ENCODE peak calls at places on chromosome 13, in six cellular contexts. One of them, this sample, is unnamed.

GRCh38 chr13:83877901-83878300 is 4.4 kb downstream of the SLITRK1 start:
- DNase-seq in IMR-90: no peak
- DNase-seq in SK-N-SH: no peak
- DNase-seq in H1: no peak
- DNase-seq in GM12878: no peak
- DNase-seq in K562: no peak
- DNase-seq in this sample: no peak

GRCh38 chr13:114108141-114108761 is 24.2 kb downstream of the RASA3 start:
- DNase-seq in IMR-90: no peak
- DNase-seq in SK-N-SH: no peak
- DNase-seq in H1: no peak
- DNase-seq in GM12878: no peak
- DNase-seq in K562: no peak
- DNase-seq in this sample: no peak

GRCh38 chr13:30997697-30998547 is 65.5 kb downstream of the TEX26 start:
- DNase-seq in IMR-90: no peak
- DNase-seq in SK-N-SH: peak; percentile 55
- DNase-seq in H1: no peak
- DNase-seq in GM12878: no peak
- DNase-seq in K562: no peak
- DNase-seq in this sample: no peak

GRCh38 chr13:60431108-60431700 is 34.2 kb downstream of the TDRD3 start:
- DNase-seq in IMR-90: peak; percentile 72
- DNase-seq in SK-N-SH: peak; percentile 36
- DNase-seq in H1: no peak
- DNase-seq in GM12878: peak; percentile 61
- DNase-seq in K562: peak; percentile 18
- DNase-seq in this sample: peak; percentile 46

GRCh38 chr13:37884026-37884425 is 14.5 kb upstream of the TRPC4 start:
- DNase-seq in IMR-90: no peak
- DNase-seq in SK-N-SH: no peak
- DNase-seq in H1: no peak
- DNase-seq in GM12878: no peak
- DNase-seq in K562: no peak
- DNase-seq in this sample: no peak

GRCh38 chr13:65292488-65292901 is 1937.6 kb downstream of the PCDH9 start:
- DNase-seq in IMR-90: peak; percentile 86
- DNase-seq in SK-N-SH: peak; percentile 46
- DNase-seq in H1: no peak
- DNase-seq in GM12878: no peak
- DNase-seq in K562: no peak
- DNase-seq in this sample: no peak

GRCh38 chr13:51849145-51850101 is 4.4 kb upstream of the TMEM272 start:
- DNase-seq in IMR-90: peak; percentile 30
- DNase-seq in SK-N-SH: peak; percentile 74
- DNase-seq in H1: peak; percentile 90
- DNase-seq in GM12878: no peak
- DNase-seq in K562: peak; percentile 59
- DNase-seq in this sample: peak; percentile 24

GRCh38 chr13:30832845-30833332 is 73.2 kb upstream of the MEDAG start:
- DNase-seq in IMR-90: no peak
- DNase-seq in SK-N-SH: peak; percentile 82
- DNase-seq in H1: no peak
- DNase-seq in GM12878: no peak
- DNase-seq in K562: peak; percentile 19
- DNase-seq in this sample: peak; percentile 95

GRCh38 chr13:113126265-113127150 is 3.9 kb downstream of the F10 start:
- DNase-seq in IMR-90: no peak
- DNase-seq in SK-N-SH: no peak
- DNase-seq in H1: no peak
- DNase-seq in GM12878: no peak
- DNase-seq in K562: no peak
- DNase-seq in this sample: no peak

GRCh38 chr13:29845440-29846056 is 4.9 kb downstream of the UBL3 start:
- DNase-seq in IMR-90: peak; percentile 32
- DNase-seq in SK-N-SH: no peak
- DNase-seq in H1: no peak
- DNase-seq in GM12878: no peak
- DNase-seq in K562: no peak
- DNase-seq in this sample: no peak

GRCh38 chr13:42395066-42395821 is 123.3 kb downstream of the AKAP11 start:
- DNase-seq in IMR-90: no peak
- DNase-seq in SK-N-SH: no peak
- DNase-seq in H1: no peak
- DNase-seq in GM12878: no peak
- DNase-seq in K562: no peak
- DNase-seq in this sample: no peak

GRCh38 chr13:75771818-75772217 is 135.7 kb downstream of the LMO7 start:
- DNase-seq in IMR-90: peak; percentile 91
- DNase-seq in SK-N-SH: no peak
- DNase-seq in H1: no peak
- DNase-seq in GM12878: no peak
- DNase-seq in K562: no peak
- DNase-seq in this sample: peak; percentile 64

GRCh38 chr13:99374994-99375805 is 68.0 kb upstream of the GPR183 start:
- DNase-seq in IMR-90: no peak
- DNase-seq in SK-N-SH: no peak
- DNase-seq in H1: peak; percentile 43
- DNase-seq in GM12878: no peak
- DNase-seq in K562: no peak
- DNase-seq in this sample: no peak

GRCh38 chr13:41608779-41609178 is 151.4 kb downstream of the RGCC start:
- DNase-seq in IMR-90: peak; percentile 70
- DNase-seq in SK-N-SH: peak; percentile 29
- DNase-seq in H1: no peak
- DNase-seq in GM12878: no peak
- DNase-seq in K562: no peak
- DNase-seq in this sample: no peak

GRCh38 chr13:40776681-40777165 is 5.7 kb upstream of the MRPS31 start:
- DNase-seq in IMR-90: peak; percentile 55
- DNase-seq in SK-N-SH: no peak
- DNase-seq in H1: no peak
- DNase-seq in GM12878: no peak
- DNase-seq in K562: no peak
- DNase-seq in this sample: no peak

GRCh38 chr13:55583953-55584593 is 1556.6 kb upstream of the PRR20A start:
- DNase-seq in IMR-90: no peak
- DNase-seq in SK-N-SH: no peak
- DNase-seq in H1: no peak
- DNase-seq in GM12878: no peak
- DNase-seq in K562: no peak
- DNase-seq in this sample: no peak

GRCh38 chr13:42525035-42525504 is 48.9 kb upstream of the TNFSF11 start:
- DNase-seq in IMR-90: no peak
- DNase-seq in SK-N-SH: no peak
- DNase-seq in H1: no peak
- DNase-seq in GM12878: no peak
- DNase-seq in K562: no peak
- DNase-seq in this sample: no peak

GRCh38 chr13:99143904-99144303 is 56.8 kb upstream of the UBAC2 start:
- DNase-seq in IMR-90: no peak
- DNase-seq in SK-N-SH: no peak
- DNase-seq in H1: no peak
- DNase-seq in GM12878: no peak
- DNase-seq in K562: no peak
- DNase-seq in this sample: no peak

GRCh38 chr13:51782026-51782710 is 21.8 kb downstream of the DHRS12 start:
- DNase-seq in IMR-90: no peak
- DNase-seq in SK-N-SH: no peak
- DNase-seq in H1: no peak
- DNase-seq in GM12878: no peak
- DNase-seq in K562: no peak
- DNase-seq in this sample: no peak

GRCh38 chr13:30998548-30999140 is 66.2 kb downstream of the TEX26 start:
- DNase-seq in IMR-90: peak; percentile 73
- DNase-seq in SK-N-SH: peak; percentile 77
- DNase-seq in H1: no peak
- DNase-seq in GM12878: no peak
- DNase-seq in K562: no peak
- DNase-seq in this sample: no peak

GRCh38 chr13:111474136-111475002 is 153.9 kb downstream of the TEX29 start:
- DNase-seq in IMR-90: peak; percentile 35
- DNase-seq in SK-N-SH: peak; percentile 75
- DNase-seq in H1: peak; percentile 47
- DNase-seq in GM12878: no peak
- DNase-seq in K562: peak; percentile 57
- DNase-seq in this sample: peak; percentile 21

GRCh38 chr13:113121183-113121927 is 1.2 kb upstream of the F10 start:
- DNase-seq in IMR-90: no peak
- DNase-seq in SK-N-SH: no peak
- DNase-seq in H1: no peak
- DNase-seq in GM12878: no peak
- DNase-seq in K562: no peak
- DNase-seq in this sample: no peak

GRCh38 chr13:73268306-73268705 is 209.5 kb downstream of the KLF5 start:
- DNase-seq in IMR-90: peak; percentile 65
- DNase-seq in SK-N-SH: no peak
- DNase-seq in H1: no peak
- DNase-seq in GM12878: no peak
- DNase-seq in K562: no peak
- DNase-seq in this sample: no peak

GRCh38 chr13:52851153-52851962 is 2.9 kb upstream of the PCDH8 start:
- DNase-seq in IMR-90: no peak
- DNase-seq in SK-N-SH: peak; percentile 68
- DNase-seq in H1: peak; percentile 77
- DNase-seq in GM12878: peak; percentile 46
- DNase-seq in K562: no peak
- DNase-seq in this sample: no peak

GRCh38 chr13:98619556-98619955 is 42.6 kb upstream of the STK24 start:
- DNase-seq in IMR-90: no peak
- DNase-seq in SK-N-SH: no peak
- DNase-seq in H1: peak; percentile 7
- DNase-seq in GM12878: no peak
- DNase-seq in K562: no peak
- DNase-seq in this sample: no peak

GRCh38 chr13:73259061-73259908 is 200.5 kb downstream of the KLF5 start:
- DNase-seq in IMR-90: peak; percentile 12
- DNase-seq in SK-N-SH: no peak
- DNase-seq in H1: no peak
- DNase-seq in GM12878: no peak
- DNase-seq in K562: no peak
- DNase-seq in this sample: no peak

GRCh38 chr13:87344176-87344575 is 327.0 kb upstream of the SLITRK5 start:
- DNase-seq in IMR-90: no peak
- DNase-seq in SK-N-SH: no peak
- DNase-seq in H1: no peak
- DNase-seq in GM12878: no peak
- DNase-seq in K562: no peak
- DNase-seq in this sample: no peak

GRCh38 chr13:85725433-85725832 is 73.8 kb downstream of the SLITRK6 start:
- DNase-seq in IMR-90: no peak
- DNase-seq in SK-N-SH: no peak
- DNase-seq in H1: no peak
- DNase-seq in GM12878: no peak
- DNase-seq in K562: no peak
- DNase-seq in this sample: no peak

GRCh38 chr13:95784891-95785290 is 108.0 kb downstream of the DNAJC3 start:
- DNase-seq in IMR-90: peak; percentile 49
- DNase-seq in SK-N-SH: peak; percentile 26
- DNase-seq in H1: no peak
- DNase-seq in GM12878: no peak
- DNase-seq in K562: no peak
- DNase-seq in this sample: no peak

GRCh38 chr13:88937381-88937780 is 1266.2 kb downstream of the SLITRK5 start:
- DNase-seq in IMR-90: no peak
- DNase-seq in SK-N-SH: no peak
- DNase-seq in H1: no peak
- DNase-seq in GM12878: no peak
- DNase-seq in K562: no peak
- DNase-seq in this sample: no peak

DNA sequence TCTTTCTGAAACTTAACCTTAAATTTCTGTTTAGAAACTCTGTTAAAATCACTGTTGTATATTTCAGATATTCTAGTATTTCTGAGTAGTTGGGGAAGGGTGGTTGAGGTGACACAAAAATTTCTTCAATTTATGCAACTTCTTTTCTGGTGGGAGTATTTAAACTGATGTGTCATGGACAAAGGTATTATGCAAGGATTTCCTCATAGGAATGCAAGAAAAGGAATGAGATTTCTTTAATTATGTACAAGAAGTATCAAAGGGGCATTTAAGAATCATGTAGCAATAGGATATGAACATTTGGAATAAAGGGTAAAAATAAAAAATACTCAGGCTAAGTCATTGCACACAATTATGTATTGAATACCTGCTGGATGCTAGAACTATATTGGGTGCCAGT is 575.8 kb upstream of the KLF12 start:
- DNase-seq in IMR-90: peak; percentile 4
- DNase-seq in SK-N-SH: no peak
- DNase-seq in H1: no peak
- DNase-seq in GM12878: no peak
- DNase-seq in K562: no peak
- DNase-seq in this sample: no peak
- TF ChIP-seq RAD21 in IMR-90: no peak
- TF ChIP-seq RAD21 in SK-N-SH: no peak
- TF ChIP-seq RAD21 in H1: no peak
- TF ChIP-seq RAD21 in GM12878: no peak
- TF ChIP-seq RAD21 in K562: no peak
- TF ChIP-seq RAD21 in this sample: no peak

DNA sequence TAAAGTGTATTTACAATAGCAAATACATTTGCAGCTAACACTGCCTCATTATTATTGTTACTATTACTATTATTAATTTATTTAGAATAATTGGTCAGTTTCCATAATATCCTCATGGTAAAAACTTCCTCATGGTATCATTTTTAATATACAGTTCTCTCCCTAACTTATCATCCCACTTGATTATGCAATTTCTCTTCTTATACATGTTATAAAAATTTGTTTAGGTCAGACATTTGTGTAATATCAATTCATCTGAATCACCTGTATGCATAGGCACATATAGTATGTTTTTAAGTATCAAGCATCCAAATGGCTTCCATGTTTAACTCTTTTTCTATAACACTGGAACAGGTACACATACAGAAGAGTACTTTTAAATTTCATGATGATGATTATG is 210.8 kb upstream of the STARD13 start:
- DNase-seq in IMR-90: no peak
- DNase-seq in SK-N-SH: no peak
- DNase-seq in H1: no peak
- DNase-seq in GM12878: no peak
- DNase-seq in K562: no peak
- DNase-seq in this sample: no peak
- H2AFZ ChIP-seq in IMR-90: no peak overlapping the region
- H2AFZ ChIP-seq in SK-N-SH: peak overlapping the region; percentile 10
- H2AFZ ChIP-seq in H1: no peak overlapping the region
- H2AFZ ChIP-seq in GM12878: no peak overlapping the region
- H2AFZ ChIP-seq in K562: no peak overlapping the region
- H2AFZ ChIP-seq in this sample: peak overlapping the region; percentile 50

GRCh38 chr13:71316964-71317363 is 550.0 kb downstream of the DACH1 start:
- DNase-seq in IMR-90: no peak
- DNase-seq in SK-N-SH: peak; percentile 6
- DNase-seq in H1: no peak
- DNase-seq in GM12878: no peak
- DNase-seq in K562: no peak
- DNase-seq in this sample: no peak

GRCh38 chr13:71320452-71320851 is 546.6 kb downstream of the DACH1 start:
- DNase-seq in IMR-90: peak; percentile 41
- DNase-seq in SK-N-SH: no peak
- DNase-seq in H1: peak; percentile 51
- DNase-seq in GM12878: no peak
- DNase-seq in K562: peak; percentile 1
- DNase-seq in this sample: no peak
- TF ChIP-seq RAD21 in IMR-90: peak; percentile 61
- TF ChIP-seq RAD21 in SK-N-SH: peak; percentile 58
- TF ChIP-seq RAD21 in H1: peak; percentile 87
- TF ChIP-seq RAD21 in GM12878: peak; percentile 74
- TF ChIP-seq RAD21 in K562: peak; percentile 22
- TF ChIP-seq RAD21 in this sample: peak; percentile 21

GRCh38 chr13:21948781-21949474 is 278.1 kb downstream of the FGF9 start:
- DNase-seq in IMR-90: no peak
- DNase-seq in SK-N-SH: no peak
- DNase-seq in H1: no peak
- DNase-seq in GM12878: no peak
- DNase-seq in K562: no peak
- DNase-seq in this sample: no peak
- H2AFZ ChIP-seq in IMR-90: no peak overlapping the region
- H2AFZ ChIP-seq in SK-N-SH: no peak overlapping the region
- H2AFZ ChIP-seq in H1: peak overlapping the region; percentile 85
- H2AFZ ChIP-seq in GM12878: peak overlapping the region; percentile 7
- H2AFZ ChIP-seq in K562: no peak overlapping the region
- H2AFZ ChIP-seq in this sample: no peak overlapping the region

This sample was measured in HCT116.